ENCODE peak calls at places on chromosomes 5 and 9, in four cellular contexts. One of them, this sample, is unnamed.

GRCh38 chr9:120925535-120926396 is 830 bp downstream of the TRAF1 start:
- DNase-seq in GM12878: peak
- DNase-seq in WTC11: no peak
- DNase-seq in HepG2: no peak
- DNase-seq in this sample: peak

GRCh38 chr5:3601060-3601710 is 5.6 kb downstream of the IRX1 start:
- DNase-seq in HepG2: no peak
- DNase-seq in GM12878: no peak
- DNase-seq in WTC11: no peak
- DNase-seq in this sample: no peak

GRCh38 chr9:81893929-81894328 is 34.3 kb upstream of the SPATA31D4 start:
- DNase-seq in GM12878: no peak
- DNase-seq in HepG2: no peak
- DNase-seq in WTC11: no peak
- DNase-seq in this sample: no peak

GRCh38 chr5:163379298-163380155 is 57.9 kb upstream of the CCNG1 start:
- DNase-seq in HepG2: peak
- DNase-seq in WTC11: no peak
- DNase-seq in GM12878: no peak
- DNase-seq in this sample: peak

GRCh38 chr5:176134529-176135223 is 103.5 kb upstream of the SIMC1 start:
- DNase-seq in GM12878: no peak
- DNase-seq in HepG2: no peak
- DNase-seq in WTC11: no peak
- DNase-seq in this sample: no peak

GRCh38 chr5:174692982-174693422 is 31.4 kb upstream of the MSX2 start:
- DNase-seq in WTC11: peak
- DNase-seq in GM12878: no peak
- DNase-seq in HepG2: no peak
- DNase-seq in this sample: no peak

GRCh38 chr9:130220351-130220750 is 45.2 kb upstream of the HMCN2 start:
- DNase-seq in GM12878: no peak
- DNase-seq in HepG2: no peak
- DNase-seq in WTC11: no peak
- DNase-seq in this sample: no peak

GRCh38 chr5:178787889-178788288 is 57.4 kb upstream of the ZNF354A start:
- DNase-seq in WTC11: no peak
- DNase-seq in GM12878: no peak
- DNase-seq in HepG2: no peak
- DNase-seq in this sample: no peak

GRCh38 chr5:150624334-150625163 is 15.9 kb upstream of the SYNPO start:
- DNase-seq in GM12878: no peak
- DNase-seq in HepG2: no peak
- DNase-seq in WTC11: peak
- DNase-seq in this sample: peak

GRCh38 chr9:134187821-134188420 is 23.6 kb upstream of the RNU6ATAC start:
- DNase-seq in GM12878: no peak
- DNase-seq in WTC11: no peak
- DNase-seq in HepG2: no peak
- DNase-seq in this sample: no peak

GRCh38 chr5:57338068-57338848 is 144.4 kb downstream of the ACTBL2 start:
- DNase-seq in HepG2: peak
- DNase-seq in GM12878: no peak
- DNase-seq in WTC11: peak
- DNase-seq in this sample: peak

GRCh38 chr9:97900738-97901565 is 21.3 kb downstream of the TRMO start:
- DNase-seq in HepG2: peak
- DNase-seq in WTC11: no peak
- DNase-seq in GM12878: no peak
- DNase-seq in this sample: peak

GRCh38 chr5:130995254-130995515 is 169.9 kb downstream of the HINT1 start:
- DNase-seq in WTC11: no peak
- DNase-seq in HepG2: no peak
- DNase-seq in GM12878: no peak
- DNase-seq in this sample: no peak

GRCh38 chr9:14221558-14221957 is 92.4 kb downstream of the NFIB start:
- DNase-seq in WTC11: no peak
- DNase-seq in GM12878: no peak
- DNase-seq in HepG2: peak
- DNase-seq in this sample: no peak

GRCh38 chr5:126917918-126918623 is 112.3 kb downstream of the MARCHF3 start:
- DNase-seq in HepG2: no peak
- DNase-seq in WTC11: peak
- DNase-seq in GM12878: no peak
- DNase-seq in this sample: peak

GRCh38 chr5:116135344-116135743 is 50.5 kb downstream of the COMMD10 start:
- DNase-seq in WTC11: no peak
- DNase-seq in GM12878: peak
- DNase-seq in HepG2: no peak
- DNase-seq in this sample: no peak

GRCh38 chr5:111551120-111551519 is 38.8 kb upstream of the STARD4 start:
- DNase-seq in GM12878: no peak
- DNase-seq in WTC11: no peak
- DNase-seq in HepG2: no peak
- DNase-seq in this sample: no peak

GRCh38 chr9:70902171-70902570 is 219.2 kb downstream of the TRPM3 start:
- DNase-seq in WTC11: no peak
- DNase-seq in GM12878: no peak
- DNase-seq in HepG2: no peak
- DNase-seq in this sample: no peak

GRCh38 chr9:98146101-98146991 is 27.3 kb upstream of the TRIM14 start:
- DNase-seq in HepG2: peak
- DNase-seq in GM12878: peak
- DNase-seq in WTC11: no peak
- DNase-seq in this sample: no peak

GRCh38 chr5:151617841-151618710 is 26.9 kb upstream of the FAT2 start:
- DNase-seq in HepG2: peak
- DNase-seq in WTC11: no peak
- DNase-seq in GM12878: no peak
- DNase-seq in this sample: no peak

GRCh38 chr5:140965905-140966292 is 377 bp upstream of the PCDHAC2 start:
- DNase-seq in HepG2: no peak
- DNase-seq in WTC11: no peak
- DNase-seq in GM12878: no peak
- DNase-seq in this sample: no peak

GRCh38 chr9:16132513-16132912 is 579.7 kb downstream of the CCDC171 start:
- DNase-seq in GM12878: no peak
- DNase-seq in HepG2: no peak
- DNase-seq in WTC11: no peak
- DNase-seq in this sample: no peak

GRCh38 chr9:109624901-109625300 is 126.8 kb upstream of the PTPN3 start:
- DNase-seq in WTC11: no peak
- DNase-seq in HepG2: no peak
- DNase-seq in GM12878: no peak
- DNase-seq in this sample: no peak

GRCh38 chr5:134524826-134525686 is at the start of gene JADE2:
- DNase-seq in WTC11: peak
- DNase-seq in HepG2: peak
- DNase-seq in GM12878: no peak
- DNase-seq in this sample: peak

GRCh38 chr5:96821260-96821916 is 13.6 kb upstream of the ERAP1 start:
- DNase-seq in HepG2: no peak
- DNase-seq in GM12878: no peak
- DNase-seq in WTC11: no peak
- DNase-seq in this sample: no peak

GRCh38 chr5:140672455-140673186 is 755 bp downstream of the DND1 start:
- DNase-seq in GM12878: no peak
- DNase-seq in HepG2: no peak
- DNase-seq in WTC11: peak
- DNase-seq in this sample: no peak

GRCh38 chr9:122192914-122193525 is 33.3 kb downstream of the MORN5 start:
- DNase-seq in GM12878: no peak
- DNase-seq in HepG2: no peak
- DNase-seq in WTC11: no peak
- DNase-seq in this sample: no peak

GRCh38 chr5:144076521-144077083 is 93.9 kb downstream of the YIPF5 start:
- DNase-seq in GM12878: no peak
- DNase-seq in WTC11: no peak
- DNase-seq in HepG2: no peak
- DNase-seq in this sample: no peak

GRCh38 chr5:105350406-105351140 is 1788.0 kb upstream of the NUDT12 start:
- DNase-seq in HepG2: no peak
- DNase-seq in WTC11: no peak
- DNase-seq in GM12878: no peak
- DNase-seq in this sample: no peak

GRCh38 chr9:3948826-3949578 is 350.9 kb downstream of the GLIS3 start:
- DNase-seq in HepG2: no peak
- DNase-seq in GM12878: no peak
- DNase-seq in WTC11: no peak
- DNase-seq in this sample: no peak

GRCh38 chr9:122463828-122464632 is 13.7 kb downstream of the OR1J1 start:
- DNase-seq in HepG2: peak
- DNase-seq in WTC11: peak
- DNase-seq in GM12878: peak
- DNase-seq in this sample: peak

GRCh38 chr5:172795401-172795977 is 24.5 kb upstream of the DUSP1 start:
- DNase-seq in GM12878: no peak
- DNase-seq in HepG2: no peak
- DNase-seq in WTC11: no peak
- DNase-seq in this sample: no peak

GRCh38 chr5:161094411-161094810 is 242.4 kb upstream of the ATP10B start:
- DNase-seq in WTC11: no peak
- DNase-seq in GM12878: no peak
- DNase-seq in HepG2: no peak
- DNase-seq in this sample: no peak

GRCh38 chr5:34959323-34959722 is 30.0 kb downstream of the DNAJC21 start:
- DNase-seq in GM12878: peak
- DNase-seq in HepG2: no peak
- DNase-seq in WTC11: no peak
- DNase-seq in this sample: peak

GRCh38 chr5:93294996-93295395 is 286.0 kb downstream of the NR2F1-AS1 start:
- DNase-seq in GM12878: no peak
- DNase-seq in HepG2: no peak
- DNase-seq in WTC11: no peak
- DNase-seq in this sample: no peak

GRCh38 chr5:179132586-179133355 is 72.6 kb downstream of the ZNF354C start:
- DNase-seq in GM12878: no peak
- DNase-seq in WTC11: no peak
- DNase-seq in HepG2: no peak
- DNase-seq in this sample: no peak

GRCh38 chr5:154771383-154771901 is 16.3 kb downstream of the LARP1 start:
- DNase-seq in WTC11: peak
- DNase-seq in HepG2: no peak
- DNase-seq in GM12878: no peak
- DNase-seq in this sample: no peak

GRCh38 chr9:136745389-136746218 is 2.7 kb downstream of the LCN6 start:
- DNase-seq in GM12878: no peak
- DNase-seq in HepG2: no peak
- DNase-seq in WTC11: no peak
- DNase-seq in this sample: peak

GRCh38 chr9:136741885-136742568 is 713 bp downstream of the LCN10 start:
- DNase-seq in WTC11: no peak
- DNase-seq in GM12878: no peak
- DNase-seq in HepG2: no peak
- DNase-seq in this sample: no peak

GRCh38 chr9:136742640-136743391 is at the start of gene LCN10:
- DNase-seq in GM12878: no peak
- DNase-seq in WTC11: peak
- DNase-seq in HepG2: peak
- DNase-seq in this sample: peak

GRCh38 chr9:136744747-136745146 is 2.0 kb upstream of the LCN10 start:
- DNase-seq in GM12878: no peak
- DNase-seq in WTC11: no peak
- DNase-seq in HepG2: no peak
- DNase-seq in this sample: no peak

GRCh38 chr9:136743639-136744211 is 985 bp upstream of the LCN10 start:
- DNase-seq in GM12878: no peak
- DNase-seq in HepG2: no peak
- DNase-seq in WTC11: no peak
- DNase-seq in this sample: no peak
- TF ChIP-seq CBFB in GM12878: no peak
- TF ChIP-seq CBFB in HepG2: no peak
- TF ChIP-seq CBFB in WTC11: no peak
- TF ChIP-seq CBFB in this sample: no peak

GRCh38 chr5:9850456-9850855 is 220.3 kb upstream of the TAS2R1 start:
- DNase-seq in HepG2: no peak
- DNase-seq in WTC11: no peak
- DNase-seq in GM12878: no peak
- DNase-seq in this sample: no peak
- TF ChIP-seq CTCF in HepG2: no peak
- TF ChIP-seq CTCF in WTC11: no peak
- TF ChIP-seq CTCF in GM12878: no peak
- TF ChIP-seq CTCF in this sample: no peak

DNA sequence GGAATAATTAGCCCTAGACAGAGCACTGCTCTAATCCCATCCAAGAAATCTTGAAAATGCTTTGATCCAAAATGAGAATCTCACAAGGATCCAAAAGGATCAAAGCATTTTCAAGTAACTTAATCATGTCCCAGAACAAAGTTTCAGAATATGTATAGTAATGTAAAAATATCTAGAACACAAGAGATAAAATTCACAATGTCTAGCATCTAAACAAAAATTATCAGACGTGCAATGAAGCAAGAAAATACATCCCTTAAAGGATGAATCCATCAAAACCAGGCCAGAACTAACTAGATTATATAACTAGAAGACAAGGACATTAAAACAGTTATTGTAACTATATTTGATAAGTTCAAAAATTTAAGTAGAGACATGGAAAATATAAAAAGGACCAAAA is 69.3 kb downstream of the INIP start:
- DNase-seq in WTC11: no peak
- DNase-seq in GM12878: no peak
- DNase-seq in HepG2: no peak
- DNase-seq in this sample: no peak
- TF ChIP-seq CBFB in WTC11: no peak
- TF ChIP-seq CBFB in GM12878: no peak
- TF ChIP-seq CBFB in HepG2: no peak
- TF ChIP-seq CBFB in this sample: no peak

GRCh38 chr9:127943011-127943662 is 5.5 kb upstream of the DPM2 start:
- DNase-seq in GM12878: no peak
- DNase-seq in HepG2: no peak
- DNase-seq in WTC11: no peak
- DNase-seq in this sample: no peak
- TF ChIP-seq CTCF in GM12878: no peak
- TF ChIP-seq CTCF in HepG2: no peak
- TF ChIP-seq CTCF in WTC11: no peak
- TF ChIP-seq CTCF in this sample: no peak

This sample was measured in K562.